ENCODE peak calls at places on chromosomes 13 and 19, in nine cellular contexts. A is activated CD4-positive, CD25-positive, alpha-beta regulatory T cell treated with anti-CD3 and anti-CD28 coated beads, Interleukin-2, amount 50 U/mL, for 16 hours; S is foreskin fibroblast; W is stimulated activated CD4-positive, alpha-beta T cell treated with anti-CD3 and anti-CD28 coated beads, Interleukin-12 subunit alpha, Interleukin-12 subunit beta, amount 100 ng/mL, for 24 hours; N is CD8-positive, alpha-beta memory T cell; K is activated CD4-positive, alpha-beta T cell treated with anti-CD3 and anti-CD28 coated beads for 48 hours; B is midbrain; X is germinal center; H is CD4-positive, alpha-beta T cell. R is an unnamed sample.

GRCh38 chr13:107518292-107518691 is 697.0 kb downstream of the LIG4 start:
- DNase-seq in N (no peak), K (no peak), B (no peak), A (no peak), S (no peak), H (no peak), W (no peak), X (no peak), R (no peak)

GRCh38 chr13:26919311-26919710 is 158.7 kb upstream of the GPR12 start:
- DNase-seq in S (no peak), K (no peak), N (no peak), H (no peak), X (no peak), A (no peak), W (no peak), B (no peak), R (no peak)

GRCh38 chr13:40781717-40782116 is 7.7 kb upstream of the SLC25A15 start:
- DNase-seq in N (no peak), S (no peak), H (no peak), X (peak; percentile 11), K (no peak), B (peak; percentile 1), A (no peak), W (no peak), R (no peak)

GRCh38 chr13:19772306-19772705 is 10.4 kb downstream of the PSPC1 start:
- DNase-seq in X (no peak), B (no peak), S (no peak), K (no peak), W (no peak), N (no peak), H (no peak), A (no peak), R (no peak)

GRCh38 chr19:17470204-17470841 is at the start of gene SLC27A1:
- DNase-seq in W (peak; percentile 88), S (peak; percentile 99), A (peak; percentile 74), K (peak; percentile 93), B (peak; percentile 100), N (peak; percentile 92), H (peak; percentile 80), X (peak; percentile 83), R (peak; percentile 93)

GRCh38 chr13:111281751-111282311 is 38.6 kb upstream of the TEX29 start:
- DNase-seq in K (no peak), H (no peak), N (no peak), W (no peak), X (no peak), B (peak; percentile 24), S (peak; percentile 36), A (no peak), R (no peak)

GRCh38 chr19:38989066-38989605 is 13.6 kb upstream of the FBXO17 start:
- DNase-seq in A (no peak), K (no peak), H (no peak), S (no peak), N (no peak), B (no peak), X (no peak), W (no peak), R (no peak)

GRCh38 chr19:48568345-48568886 is 16.4 kb downstream of the SULT2B1 start:
- DNase-seq in B (peak; percentile 26), X (no peak), S (peak; percentile 84), H (no peak), A (no peak), W (no peak), N (peak; percentile 21), K (peak; percentile 10), R (no peak)

GRCh38 chr19:2037676-2038255 is 13.3 kb downstream of the MKNK2 start:
- DNase-seq in B (no peak), S (no peak), K (no peak), W (no peak), N (no peak), A (no peak), X (no peak), H (no peak), R (no peak)